ENCODE peak calls at places on chromosome 22, in four cellular contexts. One of them, this sample, is unnamed.

GRCh38 chr22:36237462-36238347 is 1.6 kb downstream of the APOL2 start:
- DNase-seq in HepG2: no peak
- DNase-seq in GM12878: no peak
- DNase-seq in K562: no peak
- DNase-seq in this sample: no peak

GRCh38 chr22:39452740-39453040 is 4.1 kb upstream of the MGAT3 start:
- DNase-seq in HepG2: no peak
- DNase-seq in GM12878: no peak
- DNase-seq in K562: peak
- DNase-seq in this sample: no peak

GRCh38 chr22:39574779-39575551 is 4.4 kb downstream of the CACNA1I start:
- DNase-seq in HepG2: peak
- DNase-seq in GM12878: no peak
- DNase-seq in K562: peak
- DNase-seq in this sample: peak

GRCh38 chr22:41387341-41387740 is 5.6 kb downstream of the TEF start:
- DNase-seq in HepG2: no peak
- DNase-seq in GM12878: no peak
- DNase-seq in K562: no peak
- DNase-seq in this sample: no peak

GRCh38 chr22:16801088-16801487 is 24.1 kb downstream of the XKR3 start:
- DNase-seq in HepG2: no peak
- DNase-seq in GM12878: no peak
- DNase-seq in K562: no peak
- DNase-seq in this sample: no peak

GRCh38 chr22:44091751-44092150 is 67.6 kb downstream of the PARVB start:
- DNase-seq in HepG2: no peak
- DNase-seq in GM12878: no peak
- DNase-seq in K562: no peak
- DNase-seq in this sample: no peak

GRCh38 chr22:23531966-23532735 is 47.9 kb downstream of the IGLL1 start:
- DNase-seq in HepG2: no peak
- DNase-seq in GM12878: no peak
- DNase-seq in K562: no peak
- DNase-seq in this sample: no peak

GRCh38 chr22:37996079-37996478 is 11.7 kb upstream of the SOX10 start:
- DNase-seq in HepG2: no peak
- DNase-seq in GM12878: no peak
- DNase-seq in K562: no peak
- DNase-seq in this sample: no peak

GRCh38 chr22:26535499-26535898 is 23.2 kb upstream of the TFIP11 start:
- DNase-seq in HepG2: no peak
- DNase-seq in GM12878: no peak
- DNase-seq in K562: no peak
- DNase-seq in this sample: no peak

GRCh38 chr22:20511578-20512259 is 4.3 kb downstream of the MED15 start:
- DNase-seq in HepG2: no peak
- DNase-seq in GM12878: no peak
- DNase-seq in K562: no peak
- DNase-seq in this sample: no peak

GRCh38 chr22:22533863-22534262 is 13.8 kb upstream of the ZNF280A start:
- DNase-seq in HepG2: no peak
- DNase-seq in GM12878: no peak
- DNase-seq in K562: no peak
- DNase-seq in this sample: no peak

GRCh38 chr22:38758276-38758945 is 2.6 kb upstream of the SUN2 start:
- DNase-seq in HepG2: no peak
- DNase-seq in GM12878: no peak
- DNase-seq in K562: no peak
- DNase-seq in this sample: no peak

GRCh38 chr22:41217553-41218157 is 12.5 kb downstream of the L3MBTL2 start:
- DNase-seq in HepG2: no peak
- DNase-seq in GM12878: no peak
- DNase-seq in K562: no peak
- DNase-seq in this sample: no peak

GRCh38 chr22:49937758-49938564 is 19.5 kb downstream of the CRELD2 start:
- DNase-seq in HepG2: peak
- DNase-seq in GM12878: no peak
- DNase-seq in K562: no peak
- DNase-seq in this sample: no peak

GRCh38 chr22:49592780-49593501 is 234.7 kb downstream of the BRD1 start:
- DNase-seq in HepG2: no peak
- DNase-seq in GM12878: no peak
- DNase-seq in K562: no peak
- DNase-seq in this sample: no peak

GRCh38 chr22:50675553-50676199 is 3.1 kb downstream of the SHANK3 start:
- DNase-seq in HepG2: no peak
- DNase-seq in GM12878: no peak
- DNase-seq in K562: no peak
- DNase-seq in this sample: no peak

GRCh38 chr22:39097098-39098020 is at the start of gene APOBEC3H:
- DNase-seq in HepG2: no peak
- DNase-seq in GM12878: no peak
- DNase-seq in K562: peak
- DNase-seq in this sample: no peak

GRCh38 chr22:33476206-33476605 is 418.0 kb upstream of the SYN3 start:
- DNase-seq in HepG2: peak
- DNase-seq in GM12878: no peak
- DNase-seq in K562: no peak
- DNase-seq in this sample: no peak

GRCh38 chr22:28154856-28155255 is 235.8 kb upstream of the PITPNB start:
- DNase-seq in HepG2: no peak
- DNase-seq in GM12878: no peak
- DNase-seq in K562: no peak
- DNase-seq in this sample: no peak

GRCh38 chr22:38422615-38423511 is 32.1 kb downstream of the KCNJ4 start:
- DNase-seq in HepG2: no peak
- DNase-seq in GM12878: no peak
- DNase-seq in K562: no peak
- DNase-seq in this sample: no peak

GRCh38 chr22:22462813-22463567 is 45.6 kb downstream of the ZNF280B start:
- DNase-seq in HepG2: peak
- DNase-seq in GM12878: no peak
- DNase-seq in K562: peak
- DNase-seq in this sample: peak

GRCh38 chr22:32562396-32562795 is 87.8 kb downstream of the FBXO7 start:
- DNase-seq in HepG2: no peak
- DNase-seq in GM12878: no peak
- DNase-seq in K562: no peak
- DNase-seq in this sample: no peak

GRCh38 chr22:37133304-37134018 is 16.3 kb downstream of the IL2RB start:
- DNase-seq in HepG2: peak
- DNase-seq in GM12878: no peak
- DNase-seq in K562: no peak
- DNase-seq in this sample: no peak

GRCh38 chr22:41638124-41638523 is 17.0 kb downstream of the XRCC6 start:
- DNase-seq in HepG2: no peak
- DNase-seq in GM12878: no peak
- DNase-seq in K562: no peak
- DNase-seq in this sample: no peak

GRCh38 chr22:48607901-48608650 is 1219.6 kb downstream of the BRD1 start:
- DNase-seq in HepG2: no peak
- DNase-seq in GM12878: no peak
- DNase-seq in K562: no peak
- DNase-seq in this sample: no peak

GRCh38 chr22:28247114-28247513 is 328.1 kb upstream of the PITPNB start:
- DNase-seq in HepG2: no peak
- DNase-seq in GM12878: no peak
- DNase-seq in K562: no peak
- DNase-seq in this sample: no peak

GRCh38 chr22:38865201-38866023 is 6.6 kb downstream of the CBX6 start:
- DNase-seq in HepG2: no peak
- DNase-seq in GM12878: no peak
- DNase-seq in K562: no peak
- DNase-seq in this sample: no peak

GRCh38 chr22:38921126-38921525 is 36.3 kb upstream of the APOBEC3A start:
- DNase-seq in HepG2: no peak
- DNase-seq in GM12878: no peak
- DNase-seq in K562: no peak
- DNase-seq in this sample: no peak

GRCh38 chr22:41367039-41367679 is 14.6 kb upstream of the TEF start:
- DNase-seq in HepG2: peak
- DNase-seq in GM12878: no peak
- DNase-seq in K562: peak
- DNase-seq in this sample: peak

DNA sequence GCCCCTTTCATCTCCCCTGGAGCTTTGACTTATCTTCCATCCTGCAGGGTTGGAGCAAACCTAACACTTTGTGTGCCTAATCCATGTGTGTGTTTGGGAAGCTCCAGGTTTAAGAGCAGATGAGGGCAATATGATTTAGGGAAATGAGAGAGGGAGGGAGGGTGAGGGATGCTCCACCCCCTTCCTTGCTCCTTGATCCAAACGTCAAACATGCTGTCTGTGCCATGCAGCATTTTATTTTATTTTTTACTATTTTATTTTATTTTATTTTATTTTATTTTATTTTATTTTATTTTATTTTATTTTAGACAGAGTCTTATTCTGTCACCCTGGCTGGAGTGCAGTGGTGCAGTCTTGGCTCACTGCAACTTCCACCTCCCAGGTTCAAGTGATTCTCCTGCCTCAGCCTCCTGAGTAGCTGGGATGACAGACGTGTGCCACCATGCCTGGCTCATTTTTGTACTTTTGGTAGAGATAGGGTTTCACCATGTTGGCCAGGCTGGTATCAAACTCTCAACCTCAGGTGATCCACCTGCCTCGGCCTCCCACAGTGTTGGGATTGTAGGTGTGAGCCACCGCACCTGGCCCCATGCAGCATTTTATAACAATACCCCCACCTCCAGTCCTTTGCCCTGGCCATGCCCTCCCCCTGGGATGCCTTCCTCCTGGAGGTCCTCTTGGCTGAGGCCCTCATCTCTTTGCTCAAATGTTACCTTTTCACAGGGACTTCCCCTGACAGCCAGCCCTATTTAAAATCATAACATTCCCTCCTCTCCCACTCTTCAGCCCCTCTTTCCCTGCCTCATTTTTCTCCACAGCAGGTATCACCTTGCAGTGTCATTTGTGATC is 52.5 kb upstream of the CRYBB3 start:
- DNase-seq in HepG2: no peak
- DNase-seq in GM12878: no peak
- DNase-seq in K562: no peak
- DNase-seq in this sample: no peak
- TF ChIP-seq POLR2AphosphoS2 in HepG2: no peak
- TF ChIP-seq POLR2AphosphoS2 in GM12878: no peak
- TF ChIP-seq POLR2AphosphoS2 in K562: no peak
- TF ChIP-seq POLR2AphosphoS2 in this sample: no peak

DNA sequence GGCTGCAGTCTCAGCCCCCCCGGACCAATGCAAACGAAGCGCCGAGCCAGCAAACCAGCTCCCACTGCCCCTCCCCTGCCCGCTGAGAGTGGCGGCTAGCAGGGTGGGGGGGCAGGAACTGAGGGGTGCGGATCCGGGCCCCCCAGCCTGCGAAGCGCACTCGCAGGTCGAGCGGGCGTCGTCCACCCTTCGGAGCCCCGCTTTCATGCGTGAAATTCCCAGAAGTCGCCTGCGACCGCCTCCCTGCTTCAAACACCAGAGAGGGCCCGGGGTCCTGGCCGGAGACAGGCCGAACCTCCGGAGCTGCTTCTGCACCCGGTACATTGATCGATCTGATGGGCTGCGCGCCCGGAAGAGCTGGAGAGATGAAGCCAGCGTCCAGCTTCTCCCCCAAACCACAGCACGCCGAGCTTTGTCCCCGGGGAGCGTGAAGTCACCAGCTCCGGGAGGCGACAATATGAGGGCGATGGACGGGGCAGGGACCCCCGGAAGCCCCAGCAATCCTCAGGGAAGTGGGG is 646 bp upstream of the PATZ1 start:
- DNase-seq in HepG2: peak
- DNase-seq in GM12878: no peak
- DNase-seq in K562: peak
- DNase-seq in this sample: peak
- TF ChIP-seq POLR2AphosphoS2 in HepG2: no peak
- TF ChIP-seq POLR2AphosphoS2 in GM12878: no peak
- TF ChIP-seq POLR2AphosphoS2 in K562: no peak
- TF ChIP-seq POLR2AphosphoS2 in this sample: no peak

GRCh38 chr22:47161631-47162030 is 399.2 kb downstream of the TBC1D22A start:
- DNase-seq in HepG2: no peak
- DNase-seq in GM12878: no peak
- DNase-seq in K562: no peak
- DNase-seq in this sample: no peak
- TF ChIP-seq POLR2AphosphoS2 in HepG2: no peak
- TF ChIP-seq POLR2AphosphoS2 in GM12878: no peak
- TF ChIP-seq POLR2AphosphoS2 in K562: no peak
- TF ChIP-seq POLR2AphosphoS2 in this sample: no peak

GRCh38 chr22:45534339-45535192 is 31.9 kb downstream of the FBLN1 start:
- DNase-seq in HepG2: no peak
- DNase-seq in GM12878: no peak
- DNase-seq in K562: no peak
- DNase-seq in this sample: no peak
- TF ChIP-seq POLR2AphosphoS2 in HepG2: no peak
- TF ChIP-seq POLR2AphosphoS2 in GM12878: no peak
- TF ChIP-seq POLR2AphosphoS2 in K562: no peak
- TF ChIP-seq POLR2AphosphoS2 in this sample: no peak

DNA sequence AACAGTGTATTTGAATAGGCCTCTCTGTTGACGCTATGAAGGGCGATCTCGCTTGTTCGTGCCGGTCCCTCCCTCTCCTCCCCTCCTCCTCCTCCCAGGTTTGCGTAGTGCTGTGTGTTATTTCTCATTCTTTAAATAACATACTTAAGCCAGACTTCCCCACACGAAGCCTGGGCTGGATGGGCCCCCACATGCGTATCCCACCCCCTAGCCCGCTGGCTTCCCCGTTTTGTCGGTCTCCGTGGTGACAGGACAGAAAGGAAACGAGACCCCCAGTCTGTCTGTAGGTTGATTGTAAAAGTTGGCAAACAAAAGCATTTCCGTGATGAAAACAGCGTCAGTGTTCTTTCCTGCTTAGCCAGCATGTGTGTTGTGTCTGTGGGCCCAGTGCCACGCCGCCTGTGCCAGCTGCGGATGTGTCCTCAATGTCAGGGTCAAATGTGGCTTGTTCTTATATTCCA is 27.3 kb downstream of the FAM118A start:
- DNase-seq in HepG2: no peak
- DNase-seq in GM12878: no peak
- DNase-seq in K562: no peak
- DNase-seq in this sample: no peak
- TF ChIP-seq POLR2AphosphoS2 in HepG2: no peak
- TF ChIP-seq POLR2AphosphoS2 in GM12878: no peak
- TF ChIP-seq POLR2AphosphoS2 in K562: no peak
- TF ChIP-seq POLR2AphosphoS2 in this sample: no peak